ENCODE peak calls at places on chromosomes 5 and 9, in four cellular contexts. K is GM20000, X is AML-193, S is fibroblast of the conjunctiva. L is an unnamed sample.

GRCh38 chr5:128782446-128782845 is 182.8 kb upstream of the SLC27A6 start:
- DNase-seq in X (no peak), S (peak), K (no peak), L (peak)

GRCh38 chr5:138360941-138361452 is 8.5 kb downstream of the KDM3B start:
- DNase-seq in S (no peak), K (no peak), X (no peak), L (no peak)

GRCh38 chr9:90300901-90301688 is 341.5 kb downstream of the DIRAS2 start:
- DNase-seq in X (no peak), S (peak), K (no peak), L (peak)

GRCh38 chr5:140246378-140247122 is 56.4 kb downstream of the PFDN1 start:
- DNase-seq in X (no peak), K (no peak), S (no peak), L (peak)

GRCh38 chr5:9621379-9621903 is 8.7 kb downstream of the TAS2R1 start:
- DNase-seq in S (no peak), X (no peak), K (no peak), L (peak)

GRCh38 chr9:114006931-114007691 is 71.0 kb downstream of the AMBP start:
- DNase-seq in X (no peak), S (no peak), K (no peak), L (no peak)

GRCh38 chr9:108727580-108728056 is 128.2 kb downstream of the ACTL7B start:
- DNase-seq in X (no peak), S (peak), K (no peak), L (no peak)

GRCh38 chr5:76403713-76403962 is 553 bp downstream of the IQGAP2 start:
- DNase-seq in K (no peak), X (no peak), S (no peak), L (no peak)

GRCh38 chr9:89477811-89478583 is 19.9 kb downstream of the SEMA4D start:
- DNase-seq in K (no peak), X (peak), S (no peak), L (no peak)

GRCh38 chr9:19782005-19782404 is 6.8 kb downstream of the SLC24A2 start:
- DNase-seq in K (no peak), X (no peak), S (no peak), L (no peak)

GRCh38 chr5:168327994-168328393 is 36.5 kb downstream of the WWC1 start:
- DNase-seq in S (peak), X (no peak), K (no peak), L (no peak)

GRCh38 chr9:87751869-87752268 is 25.9 kb downstream of the CTSL start:
- DNase-seq in X (no peak), S (no peak), K (no peak), L (no peak)

GRCh38 chr5:95923918-95924559 is 37.6 kb downstream of the ELL2 start:
- DNase-seq in K (peak), S (no peak), X (peak), L (no peak)

GRCh38 chr5:15691536-15691935 is 191.6 kb downstream of the FBXL7 start:
- DNase-seq in X (no peak), K (no peak), S (peak), L (peak)

GRCh38 chr5:64972591-64972990 is 203.9 kb downstream of the CWC27 start:
- DNase-seq in X (no peak), K (no peak), S (no peak), L (no peak)

GRCh38 chr9:133459476-133460404 is at the start of gene CACFD1:
- DNase-seq in X (peak), K (peak), S (peak), L (peak)

GRCh38 chr9:70407081-70407503 is 7.4 kb downstream of the KLF9 start:
- DNase-seq in X (no peak), K (no peak), S (no peak), L (peak)

GRCh38 chr5:37838152-37838932 is 1.5 kb downstream of the GDNF start:
- DNase-seq in S (no peak), X (no peak), K (peak), L (no peak)

GRCh38 chr5:154406231-154406630 is 39.6 kb upstream of the SAP30L start:
- DNase-seq in X (no peak), S (no peak), K (no peak), L (peak)

GRCh38 chr5:125525356-125525755 is 778.9 kb upstream of the ZNF608 start:
- DNase-seq in K (no peak), X (no peak), S (no peak), L (no peak)

GRCh38 chr9:126554292-126554691 is 59.4 kb upstream of the LMX1B start:
- DNase-seq in S (no peak), K (no peak), X (no peak), L (no peak)

GRCh38 chr5:10036136-10036535 is 213.6 kb downstream of the ATPSCKMT start:
- DNase-seq in S (peak), K (no peak), X (no peak), L (no peak)

GRCh38 chr9:73531658-73532057 is 380.0 kb downstream of the ANXA1 start:
- DNase-seq in S (no peak), K (peak), X (no peak), L (no peak)

GRCh38 chr5:79703381-79703645 is 13.7 kb downstream of the CMYA5 start:
- DNase-seq in X (no peak), K (no peak), S (no peak), L (no peak)

GRCh38 chr5:113052041-113052795 is 75.6 kb downstream of the DCP2 start:
- DNase-seq in K (no peak), X (no peak), S (no peak), L (no peak)

GRCh38 chr5:149030392-149030791 is 32.5 kb downstream of the SH3TC2 start:
- DNase-seq in S (no peak), X (no peak), K (no peak), L (peak)

L was measured in AG09309.